ENCODE peak calls at places on chromosomes 12 and 14, in five cellular contexts. L is EL, I is cardiac fibroblast, O is left colon, G is PC-3. R is an unnamed sample.

GRCh38 chr12:111405149-111405855 is 421 bp upstream of the SH2B3 start:
- DNase-seq in L (peak; percentile 96), I (peak; percentile 90), O (peak; percentile 95), G (peak; percentile 92), R (peak; percentile 30)

GRCh38 chr12:6768385-6769002 is 2.3 kb downstream of the PTMS start:
- DNase-seq in L (peak; percentile 25), I (no peak), O (no peak), G (no peak), R (no peak)

GRCh38 chr14:34348592-34348991 is 113.4 kb downstream of the SPTSSA start:
- DNase-seq in L (no peak), I (no peak), O (no peak), G (no peak), R (no peak)

GRCh38 chr12:69423037-69423905 is 46.9 kb upstream of the FRS2 start:
- DNase-seq in L (no peak), I (no peak), O (no peak), G (no peak), R (no peak)

GRCh38 chr12:69555461-69555860 is 29.8 kb upstream of the CCT2 start:
- DNase-seq in L (peak; percentile 97), I (peak; percentile 85), O (no peak), G (peak; percentile 87), R (no peak)

GRCh38 chr12:12365931-12366431 is 9.1 kb downstream of the BORCS5 start:
- DNase-seq in L (no peak), I (peak; percentile 43), O (no peak), G (no peak), R (no peak)

GRCh38 chr14:95070748-95071435 is 86.4 kb downstream of the DICER1 start:
- DNase-seq in L (no peak), I (no peak), O (no peak), G (no peak), R (no peak)

GRCh38 chr14:68951800-68952540 is 27.1 kb downstream of the ACTN1 start:
- DNase-seq in L (no peak), I (no peak), O (no peak), G (no peak), R (no peak)

GRCh38 chr12:51442324-51442723 is 17.7 kb downstream of the SLC4A8 start:
- DNase-seq in L (no peak), I (peak; percentile 69), O (no peak), G (no peak), R (no peak)

GRCh38 chr14:61270714-61271113 is 10.4 kb downstream of the TMEM30B start:
- DNase-seq in L (no peak), I (no peak), O (no peak), G (no peak), R (no peak)

GRCh38 chr12:122031342-122032216 is 9.9 kb downstream of the BCL7A start:
- DNase-seq in L (peak; percentile 28), I (peak; percentile 36), O (no peak), G (peak; percentile 59), R (no peak)

GRCh38 chr12:24922109-24922508 is 26.8 kb downstream of the BCAT1 start:
- DNase-seq in L (no peak), I (peak; percentile 44), O (no peak), G (no peak), R (no peak)

GRCh38 chr12:18723752-18724151 is 14.1 kb downstream of the PLCZ1 start:
- DNase-seq in L (peak; percentile 78), I (peak; percentile 87), O (no peak), G (peak; percentile 89), R (no peak)

GRCh38 chr12:31629756-31630732 is 29.4 kb upstream of the ETFBKMT start:
- DNase-seq in L (no peak), I (peak; percentile 66), O (no peak), G (no peak), R (no peak)

GRCh38 chr12:54988402-54989054 is 4.0 kb upstream of the TESPA1 start:
- DNase-seq in L (peak; percentile 16), I (peak; percentile 52), O (peak; percentile 40), G (peak; percentile 26), R (peak; percentile 48)

GRCh38 chr14:72775923-72776554 is 117.9 kb downstream of the DPF3 start:
- DNase-seq in L (no peak), I (no peak), O (no peak), G (no peak), R (no peak)

GRCh38 chr14:22039938-22040780 is 366.5 kb upstream of the OR4E1 start:
- DNase-seq in L (no peak), I (no peak), O (no peak), G (peak; percentile 53), R (no peak)

GRCh38 chr12:52867636-52868035 is 18.8 kb upstream of the KRT78 start:
- DNase-seq in L (no peak), I (no peak), O (peak; percentile 84), G (no peak), R (no peak)

GRCh38 chr14:38065101-38065762 is 142.5 kb upstream of the SSTR1 start:
- DNase-seq in L (no peak), I (no peak), O (no peak), G (no peak), R (no peak)

GRCh38 chr12:58939399-58940100 is 19.2 kb upstream of the LRIG3 start:
- DNase-seq in L (no peak), I (no peak), O (no peak), G (no peak), R (no peak)

GRCh38 chr14:73943083-73943482 is 6.8 kb downstream of the FAM161B start:
- DNase-seq in L (peak; percentile 80), I (peak; percentile 84), O (no peak), G (peak; percentile 58), R (no peak)

GRCh38 chr14:21723431-21724045 is 49.9 kb upstream of the OR4E1 start:
- DNase-seq in L (peak; percentile 27), I (peak; percentile 22), O (no peak), G (peak; percentile 32), R (no peak)

GRCh38 chr12:90100619-90101018 is 392.0 kb upstream of the ATP2B1 start:
- DNase-seq in L (no peak), I (no peak), O (no peak), G (peak; percentile 23), R (no peak)

GRCh38 chr12:53328043-53328435 is 6.6 kb upstream of the AAAS start:
- DNase-seq in L (no peak), I (no peak), O (no peak), G (no peak), R (no peak)

GRCh38 chr14:63616015-63616414 is 25.7 kb downstream of the WDR89 start:
- DNase-seq in L (no peak), I (peak; percentile 43), O (no peak), G (no peak), R (no peak)

GRCh38 chr14:66815687-66816086 is 307.7 kb downstream of the GPHN start:
- DNase-seq in L (no peak), I (no peak), O (no peak), G (no peak), R (no peak)

GRCh38 chr12:22018860-22019259 is 27.2 kb upstream of the CMAS start:
- DNase-seq in L (peak; percentile 2), I (peak; percentile 35), O (no peak), G (peak; percentile 30), R (no peak)

GRCh38 chr12:4272976-4273650 is 449 bp upstream of the CCND2 start:
- DNase-seq in L (no peak), I (peak; percentile 8), O (no peak), G (no peak), R (no peak)

GRCh38 chr12:12916135-12916956 is 25.0 kb downstream of the GPRC5A start:
- DNase-seq in L (peak; percentile 78), I (peak; percentile 87), O (peak; percentile 64), G (peak; percentile 81), R (peak; percentile 45)

GRCh38 chr14:20428802-20429201 is 7.2 kb downstream of the KLHL33 start:
- DNase-seq in L (no peak), I (no peak), O (no peak), G (peak; percentile 25), R (no peak)

GRCh38 chr12:122495258-122495657 is 5.5 kb downstream of the ZCCHC8 start:
- DNase-seq in L (no peak), I (no peak), O (no peak), G (no peak), R (no peak)

GRCh38 chr14:95098984-95099599 is 58.2 kb downstream of the DICER1 start:
- DNase-seq in L (peak; percentile 50), I (peak; percentile 85), O (peak; percentile 61), G (peak; percentile 65), R (peak; percentile 52)

GRCh38 chr12:106114084-106115068 is 24.4 kb downstream of the NUAK1 start:
- DNase-seq in L (no peak), I (peak; percentile 58), O (no peak), G (peak; percentile 62), R (no peak)

GRCh38 chr12:110743571-110744093 is 941 bp upstream of the PPP1CC start:
- DNase-seq in L (peak; percentile 45), I (peak; percentile 48), O (peak; percentile 71), G (peak; percentile 56), R (no peak)

GRCh38 chr14:60722163-60722835 is 1.9 kb downstream of the SIX4 start:
- DNase-seq in L (peak; percentile 74), I (peak; percentile 62), O (no peak), G (peak; percentile 83), R (no peak)

GRCh38 chr14:84770030-84770429 is 759.9 kb upstream of the FLRT2 start:
- DNase-seq in L (no peak), I (no peak), O (no peak), G (peak; percentile 7), R (no peak)

GRCh38 chr12:104291867-104292524 is 11.5 kb upstream of the EID3 start:
- DNase-seq in L (no peak), I (no peak), O (no peak), G (peak; percentile 2), R (no peak)

GRCh38 chr14:70622111-70622712 is 19.5 kb upstream of the TTC9 start:
- DNase-seq in L (peak; percentile 31), I (peak; percentile 47), O (no peak), G (peak; percentile 82), R (peak; percentile 23)